ENCODE peak calls at places on chromosomes 7 and 10, in five cellular contexts. E is esophagus muscularis mucosa; Z is left ventricle myocardium inferior; W is tibial nerve; N is CD8-positive, alpha-beta T cell. T is an unnamed sample.

GRCh38 chr7:117793496-117793895 is 79.7 kb downstream of the CTTNBP2 start:
- DNase-seq in W (no peak), N (no peak), E (no peak), Z (no peak), T (no peak)

GRCh38 chr10:122966879-122967278 is 12.9 kb upstream of the C10orf88 start:
- DNase-seq in W (no peak), N (no peak), E (no peak), Z (no peak), T (no peak)

GRCh38 chr7:23539494-23539907 is 7.7 kb upstream of the TRA2A start:
- DNase-seq in W (no peak), N (no peak), E (no peak), Z (no peak), T (no peak)

GRCh38 chr10:43211431-43212042 is 55.3 kb downstream of the RASGEF1A start:
- DNase-seq in W (no peak), E (no peak), N (no peak), Z (no peak), T (no peak)

GRCh38 chr7:28112467-28112866 is 68.1 kb downstream of the JAZF1 start:
- DNase-seq in Z (no peak), N (no peak), W (no peak), E (peak), T (no peak)

GRCh38 chr10:33126118-33126517 is 168.1 kb upstream of the ITGB1 start:
- DNase-seq in E (no peak), W (no peak), Z (no peak), N (peak), T (no peak)

GRCh38 chr7:142939226-142939910 is at the start of gene LLCFC1:
- DNase-seq in E (no peak), N (no peak), Z (no peak), W (no peak), T (no peak)

GRCh38 chr10:132469197-132469942 is 68.2 kb upstream of the INPP5A start:
- DNase-seq in W (no peak), Z (peak), E (no peak), N (no peak), T (no peak)

GRCh38 chr7:116271161-116271979 is 61.0 kb downstream of the TES start:
- DNase-seq in W (peak), N (no peak), Z (no peak), E (no peak), T (no peak)

GRCh38 chr10:130400890-130401289 is 264.7 kb downstream of the GLRX3 start:
- DNase-seq in Z (no peak), W (no peak), N (no peak), E (no peak), T (no peak)

GRCh38 chr7:48635796-48636195 is 288.6 kb upstream of the CDC14C start:
- DNase-seq in W (no peak), Z (no peak), E (no peak), N (no peak), T (no peak)

GRCh38 chr7:17142831-17143541 is 155.5 kb upstream of the AHR start:
- DNase-seq in N (no peak), W (no peak), E (no peak), Z (no peak), T (no peak)

GRCh38 chr7:2164156-2164555 is 68.6 kb downstream of the MAD1L1 start:
- DNase-seq in E (no peak), W (no peak), Z (no peak), N (no peak), T (no peak)

GRCh38 chr10:46293832-46294640 is 7.2 kb downstream of the ANTXRL start:
- DNase-seq in Z (no peak), W (no peak), N (no peak), E (no peak), T (no peak)
- TF ChIP-seq CTCF in Z (peak), W (no peak), N (no peak), E (no peak), T (no peak)

GRCh38 chr10:23373156-23373555 is 28.6 kb upstream of the C10orf67 start:
- DNase-seq in E (no peak), N (no peak), W (no peak), Z (no peak), T (no peak)
- TF ChIP-seq CTCF in E (no peak), N (no peak), W (no peak), Z (no peak), T (no peak)

GRCh38 chr7:91193141-91193540 is 71.1 kb upstream of the FZD1 start:
- DNase-seq in N (no peak), E (no peak), Z (no peak), W (no peak), T (no peak)
- TF ChIP-seq CTCF in N (no peak), E (no peak), Z (no peak), W (no peak), T (no peak)

DNA sequence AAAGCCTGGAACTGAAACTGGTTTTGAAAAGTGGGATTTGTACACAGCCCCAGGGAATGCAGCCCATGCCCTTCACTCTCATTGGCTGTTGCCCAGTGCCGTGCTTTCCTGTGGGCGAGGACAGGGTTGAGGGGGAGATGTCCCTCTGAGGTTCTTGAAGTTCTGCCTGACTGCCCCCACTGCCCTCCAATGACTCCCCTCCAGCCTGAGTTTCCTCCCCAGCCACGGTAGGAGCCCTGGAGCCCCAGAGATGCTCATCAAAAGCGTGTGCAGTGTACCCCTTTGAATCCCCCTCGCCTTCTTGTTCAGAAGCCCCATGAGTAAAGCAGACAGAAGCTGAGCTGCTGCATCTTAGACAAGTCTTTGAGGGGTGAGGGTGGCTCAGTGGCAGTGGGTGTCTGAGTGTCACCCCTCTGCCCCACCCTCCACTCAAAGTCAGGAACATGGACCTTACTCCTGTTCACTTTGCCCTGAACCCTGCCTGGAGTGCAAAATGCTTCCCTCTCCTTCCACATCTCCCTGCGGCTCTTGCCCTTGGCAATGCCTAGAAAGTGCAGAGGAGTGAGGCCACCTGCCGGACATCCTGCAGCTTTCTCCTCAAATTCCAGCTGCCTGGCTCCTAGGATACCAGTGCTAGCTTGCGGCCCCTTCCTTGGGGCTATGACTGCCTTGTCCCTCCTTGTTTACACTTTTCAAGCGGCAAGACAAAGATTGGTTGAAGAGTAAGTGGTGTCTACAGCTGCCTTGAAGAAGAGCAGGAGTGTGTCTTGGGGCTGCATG is 19.9 kb downstream of the FAM241B start:
- DNase-seq in N (no peak), W (no peak), Z (no peak), E (no peak), T (no peak)
- TF ChIP-seq CTCF in N (no peak), W (no peak), Z (no peak), E (no peak), T (no peak)

GRCh38 chr10:9443758-9444157 is 1389.3 kb downstream of the GATA3 start:
- DNase-seq in E (no peak), Z (no peak), N (no peak), W (no peak), T (no peak)
- TF ChIP-seq CTCF in E (no peak), Z (no peak), N (no peak), W (no peak), T (no peak)

T was measured in D721Med.